ENCODE peak calls at places on chromosomes 2 and 18, in five cellular contexts. S, T, R, Z and I are unnamed samples.

GRCh38 chr2:109124982-109125594 is 3.9 kb upstream of the SH3RF3 start:
- DNase-seq in R (no peak), Z (no peak), T (no peak), S (no peak), I (no peak)

GRCh38 chr18:45198526-45198925 is 416.8 kb upstream of the SLC14A2 start:
- DNase-seq in Z (no peak), T (no peak), S (no peak), R (no peak), I (peak; percentile 12)

GRCh38 chr2:176285321-176285720 is 16.1 kb downstream of the MTX2 start:
- DNase-seq in Z (peak; percentile 14), R (no peak), T (peak; percentile 36), S (no peak), I (peak; percentile 39)

GRCh38 chr2:218407717-218408116 is 8.0 kb downstream of the CTDSP1 start:
- DNase-seq in R (no peak), Z (no peak), S (no peak), T (no peak), I (no peak)

GRCh38 chr2:6480514-6480913 is 385.2 kb downstream of the CMPK2 start:
- DNase-seq in S (no peak), Z (no peak), T (no peak), R (no peak), I (no peak)

GRCh38 chr2:127139766-127140165 is 32.8 kb upstream of the BIN1 start:
- DNase-seq in R (no peak), T (no peak), Z (no peak), S (no peak), I (no peak)

GRCh38 chr2:172021074-172021931 is 21.6 kb downstream of the METAP1D start:
- DNase-seq in S (no peak), R (peak; percentile 33), Z (no peak), T (peak; percentile 6), I (no peak)

GRCh38 chr18:59742325-59743111 is 45.3 kb upstream of the CCBE1 start:
- DNase-seq in T (peak; percentile 83), S (no peak), R (peak; percentile 97), Z (no peak), I (peak; percentile 88)

GRCh38 chr2:31555967-31556706 is 24.6 kb downstream of the SRD5A2 start:
- DNase-seq in S (no peak), R (no peak), T (no peak), Z (no peak), I (no peak)

GRCh38 chr2:74457549-74458131 is 598 bp upstream of the WBP1 start:
- DNase-seq in S (no peak), T (peak; percentile 63), Z (no peak), R (peak; percentile 80), I (no peak)

GRCh38 chr2:119243621-119244020 is 20.0 kb downstream of the STEAP3 start:
- DNase-seq in R (no peak), Z (no peak), S (no peak), T (no peak), I (no peak)

GRCh38 chr2:157783180-157783579 is 93.0 kb downstream of the ACVR1 start:
- DNase-seq in S (no peak), R (no peak), T (no peak), Z (no peak), I (no peak)

GRCh38 chr2:157784169-157784822 is 91.8 kb downstream of the ACVR1 start:
- DNase-seq in R (no peak), Z (peak; percentile 24), T (peak; percentile 50), S (no peak), I (no peak)

GRCh38 chr2:157785200-157785599 is 90.9 kb downstream of the ACVR1 start:
- DNase-seq in S (peak; percentile 44), T (peak; percentile 39), Z (no peak), R (no peak), I (peak; percentile 37)

GRCh38 chr2:157785866-157786662 is 90.1 kb downstream of the ACVR1 start:
- DNase-seq in R (peak; percentile 53), S (peak; percentile 59), Z (no peak), T (peak; percentile 78), I (no peak)

DNA sequence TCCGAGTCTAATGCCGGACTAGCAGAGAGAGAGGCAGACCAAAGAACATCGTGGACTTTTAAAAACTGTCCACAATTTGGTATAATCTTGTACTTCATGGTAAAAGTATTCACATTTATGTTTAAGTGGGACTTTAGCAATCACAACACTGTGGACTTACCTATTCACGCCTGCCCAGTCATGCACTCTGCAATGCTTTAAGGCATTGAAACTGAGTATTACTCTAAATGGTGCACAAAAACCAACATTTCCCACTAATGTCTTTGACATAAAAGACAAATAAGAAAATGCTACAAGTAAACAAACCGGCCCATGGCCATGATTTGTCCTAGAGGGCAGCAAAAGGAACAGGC is 91.3 kb downstream of the ACVR1 start:
- DNase-seq in S (no peak), R (no peak), T (no peak), Z (no peak), I (no peak)
- H3K4me3 ChIP-seq in S (no peak overlapping the region), R (no peak overlapping the region), T (no peak overlapping the region), Z (no peak overlapping the region), I (no peak overlapping the region)

GRCh38 chr2:8457620-8458255 is 224.1 kb upstream of the ID2 start:
- DNase-seq in Z (no peak), S (no peak), R (no peak), T (no peak), I (no peak)
- H3K4me3 ChIP-seq in Z (no peak overlapping the region), S (no peak overlapping the region), R (no peak overlapping the region), T (no peak overlapping the region), I (no peak overlapping the region)

GRCh38 chr18:80170395-80171094 is 61.5 kb downstream of the ADNP2 start:
- DNase-seq in Z (no peak), R (no peak), T (no peak), S (no peak), I (no peak)
- H3K4me3 ChIP-seq in Z (no peak overlapping the region), R (no peak overlapping the region), T (no peak overlapping the region), S (no peak overlapping the region), I (no peak overlapping the region)

DNA sequence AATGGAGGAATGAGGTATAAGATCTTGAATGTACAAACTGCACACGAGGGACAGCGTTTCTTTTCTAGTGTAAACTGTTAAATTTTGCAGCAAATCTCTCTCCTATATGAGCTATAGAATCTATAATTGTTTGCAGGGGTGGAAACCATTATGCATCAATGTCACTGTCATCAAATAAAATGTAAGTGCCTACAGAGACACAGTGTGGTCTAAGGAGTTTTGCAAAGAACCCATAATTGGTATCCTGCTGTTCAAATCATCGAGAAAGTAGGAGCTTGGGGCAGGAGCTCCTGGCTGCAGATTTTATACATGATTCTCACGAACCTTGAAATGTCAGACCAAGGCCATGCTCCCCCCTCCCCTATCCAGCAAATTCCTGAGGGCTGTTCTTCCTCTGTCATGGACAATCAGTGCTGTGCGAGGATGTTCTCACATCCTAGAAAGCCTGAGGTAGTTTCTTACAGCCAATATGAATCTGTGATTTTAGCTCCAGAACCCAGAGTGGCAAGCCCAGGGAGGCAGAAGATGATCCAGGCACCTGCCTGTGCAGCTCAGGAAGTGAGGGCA is 119.5 kb upstream of the CYRIA start:
- DNase-seq in S (no peak), T (no peak), R (no peak), Z (no peak), I (no peak)
- H3K4me3 ChIP-seq in S (no peak overlapping the region), T (no peak overlapping the region), R (no peak overlapping the region), Z (no peak overlapping the region), I (no peak overlapping the region)

GRCh38 chr2:41912766-41913165 is 135.1 kb upstream of the PKDCC start:
- DNase-seq in R (no peak), T (no peak), Z (no peak), S (no peak), I (no peak)
- H3K4me3 ChIP-seq in R (no peak overlapping the region), T (no peak overlapping the region), Z (no peak overlapping the region), S (no peak overlapping the region), I (no peak overlapping the region)